ENCODE peak calls at places on chromosomes 11 and 22, in six cellular contexts. One of them, this sample, is unnamed. For H3K4me1, the result is how much of the 10 kb centered on the place peaks cover.

GRCh38 chr11:77126861-77127673 is 979 bp upstream of the MYO7A start:
- DNase-seq in body of pancreas: peak
- DNase-seq in HepG2: no peak
- DNase-seq in sigmoid colon: no peak
- DNase-seq in stomach: peak
- DNase-seq in IMR-90: peak
- DNase-seq in this sample: peak

GRCh38 chr11:33970984-33971466 is 79.1 kb upstream of the LMO2 start:
- DNase-seq in body of pancreas: peak
- DNase-seq in HepG2: peak
- DNase-seq in sigmoid colon: peak
- DNase-seq in stomach: peak
- DNase-seq in IMR-90: peak
- DNase-seq in this sample: no peak

GRCh38 chr11:74842967-74843366 is 94.3 kb downstream of the RNF169 start:
- DNase-seq in body of pancreas: no peak
- DNase-seq in HepG2: no peak
- DNase-seq in sigmoid colon: no peak
- DNase-seq in stomach: no peak
- DNase-seq in IMR-90: no peak
- DNase-seq in this sample: no peak

GRCh38 chr11:35105319-35106063 is 33.5 kb upstream of the CD44 start:
- DNase-seq in body of pancreas: no peak
- DNase-seq in HepG2: no peak
- DNase-seq in sigmoid colon: no peak
- DNase-seq in stomach: no peak
- DNase-seq in IMR-90: no peak
- DNase-seq in this sample: no peak

GRCh38 chr22:26196657-26197056 is 27.4 kb downstream of the SEZ6L start:
- DNase-seq in body of pancreas: no peak
- DNase-seq in HepG2: peak
- DNase-seq in sigmoid colon: no peak
- DNase-seq in stomach: no peak
- DNase-seq in IMR-90: no peak
- DNase-seq in this sample: no peak

GRCh38 chr11:62791501-62792192 is at the start of gene TMEM223:
- DNase-seq in body of pancreas: peak
- DNase-seq in HepG2: peak
- DNase-seq in sigmoid colon: peak
- DNase-seq in stomach: peak
- DNase-seq in IMR-90: peak
- DNase-seq in this sample: peak

GRCh38 chr22:21044931-21045584 is 688 bp upstream of the LRRC74B start:
- DNase-seq in body of pancreas: no peak
- DNase-seq in HepG2: no peak
- DNase-seq in sigmoid colon: no peak
- DNase-seq in stomach: no peak
- DNase-seq in IMR-90: peak
- DNase-seq in this sample: no peak

GRCh38 chr11:370087-370941 is 1.0 kb downstream of the B4GALNT4 start:
- DNase-seq in body of pancreas: no peak
- DNase-seq in HepG2: no peak
- DNase-seq in sigmoid colon: no peak
- DNase-seq in stomach: no peak
- DNase-seq in IMR-90: no peak
- DNase-seq in this sample: no peak

GRCh38 chr11:28400236-28401100 is 292.3 kb downstream of the METTL15 start:
- DNase-seq in body of pancreas: no peak
- DNase-seq in HepG2: peak
- DNase-seq in sigmoid colon: no peak
- DNase-seq in stomach: no peak
- DNase-seq in IMR-90: peak
- DNase-seq in this sample: no peak

GRCh38 chr11:34274712-34275398 is 83.0 kb downstream of the ABTB2 start:
- DNase-seq in body of pancreas: peak
- DNase-seq in HepG2: no peak
- DNase-seq in sigmoid colon: peak
- DNase-seq in stomach: peak
- DNase-seq in IMR-90: peak
- DNase-seq in this sample: peak

GRCh38 chr11:3642071-3642951 is 519 bp upstream of the ART5 start:
- DNase-seq in body of pancreas: peak
- DNase-seq in HepG2: peak
- DNase-seq in sigmoid colon: peak
- DNase-seq in stomach: peak
- DNase-seq in IMR-90: peak
- DNase-seq in this sample: peak

GRCh38 chr11:72239296-72239848 is 4.6 kb downstream of the PHOX2A start:
- DNase-seq in body of pancreas: no peak
- DNase-seq in HepG2: no peak
- DNase-seq in sigmoid colon: peak
- DNase-seq in stomach: no peak
- DNase-seq in IMR-90: peak
- DNase-seq in this sample: peak

DNA sequence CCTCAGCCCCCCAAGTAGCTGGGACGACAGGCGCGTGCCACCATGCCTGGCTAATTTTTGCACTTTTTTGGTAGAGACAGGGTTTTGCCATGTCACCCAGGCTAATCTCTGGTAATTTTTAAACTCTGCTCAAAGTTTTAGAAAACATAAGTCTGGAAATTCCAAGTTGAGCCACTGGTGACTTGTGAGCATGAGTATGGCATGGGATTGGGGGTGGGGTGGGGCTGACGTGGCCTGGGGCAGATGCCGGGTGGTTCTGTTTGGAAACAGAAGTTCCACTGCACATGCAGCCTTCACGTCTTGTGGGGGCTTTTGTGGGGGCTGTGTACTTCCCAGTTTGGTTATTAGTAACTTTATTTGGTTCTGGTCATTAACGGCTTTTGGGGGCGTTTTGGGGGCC is 67.3 kb downstream of the PTPRJ start:
- DNase-seq in body of pancreas: no peak
- DNase-seq in HepG2: no peak
- DNase-seq in sigmoid colon: no peak
- DNase-seq in stomach: no peak
- DNase-seq in IMR-90: peak
- DNase-seq in this sample: no peak
- H3K4me1 ChIP-seq in body of pancreas: under half
- H3K4me1 ChIP-seq in HepG2: under half
- H3K4me1 ChIP-seq in sigmoid colon: under half
- H3K4me1 ChIP-seq in stomach: half or more
- H3K4me1 ChIP-seq in IMR-90: under half
- H3K4me1 ChIP-seq in this sample: under half

GRCh38 chr11:47327949-47328348 is 24.6 kb downstream of the MYBPC3 start:
- DNase-seq in body of pancreas: no peak
- DNase-seq in HepG2: no peak
- DNase-seq in sigmoid colon: no peak
- DNase-seq in stomach: no peak
- DNase-seq in IMR-90: no peak
- DNase-seq in this sample: no peak
- H3K4me3 ChIP-seq in body of pancreas: no peak
- H3K4me3 ChIP-seq in HepG2: no peak
- H3K4me3 ChIP-seq in sigmoid colon: no peak
- H3K4me3 ChIP-seq in stomach: no peak
- H3K4me3 ChIP-seq in IMR-90: no peak
- H3K4me3 ChIP-seq in this sample: no peak

GRCh38 chr11:64271339-64272132 is 12.9 kb downstream of the BAD start:
- DNase-seq in body of pancreas: peak
- DNase-seq in HepG2: peak
- DNase-seq in sigmoid colon: peak
- DNase-seq in stomach: peak
- DNase-seq in IMR-90: peak
- DNase-seq in this sample: peak
- TF ChIP-seq POLR2A in body of pancreas: peak
- TF ChIP-seq POLR2A in HepG2: peak
- TF ChIP-seq POLR2A in sigmoid colon: peak
- TF ChIP-seq POLR2A in stomach: no peak
- TF ChIP-seq POLR2A in IMR-90: peak
- TF ChIP-seq POLR2A in this sample: peak

DNA sequence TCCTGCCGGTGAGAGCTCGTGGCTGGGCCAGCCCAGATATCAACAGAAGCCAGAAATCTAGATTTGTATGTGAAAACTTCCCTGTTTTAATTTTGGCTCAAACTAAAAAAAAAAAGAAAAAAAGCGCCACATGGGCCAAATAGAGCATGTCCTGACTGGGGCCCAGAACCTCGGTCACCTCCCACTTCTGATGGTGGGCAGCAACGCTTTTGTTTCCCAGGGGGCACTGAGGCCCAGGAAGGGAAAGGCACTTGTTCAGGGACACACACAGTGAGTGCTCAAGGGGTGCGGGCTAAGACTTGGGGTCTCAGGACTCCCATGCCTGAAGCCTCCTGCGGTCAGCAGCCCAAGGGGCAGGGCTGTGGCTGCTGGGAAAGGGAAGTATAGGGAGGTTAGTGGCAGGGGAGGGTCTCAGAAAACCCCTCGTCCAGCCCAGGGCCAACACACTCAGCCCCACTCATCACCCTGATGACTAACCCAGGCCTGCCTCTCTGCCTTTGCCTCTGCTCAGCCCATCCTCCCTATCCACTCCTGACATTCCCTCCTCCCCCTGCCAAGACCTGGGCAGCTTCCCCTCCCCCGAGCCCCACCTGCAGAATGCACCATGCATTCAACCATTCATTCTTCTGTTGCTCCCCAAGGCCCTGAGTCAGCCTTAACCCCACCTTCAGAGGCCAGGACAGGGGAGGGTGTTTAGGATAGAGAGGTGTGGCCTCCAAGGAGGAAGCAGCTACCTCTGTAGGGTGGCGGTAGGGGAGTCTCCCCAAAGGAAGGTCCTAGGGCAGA is 30.0 kb upstream of the TCF20 start:
- DNase-seq in body of pancreas: no peak
- DNase-seq in HepG2: no peak
- DNase-seq in sigmoid colon: no peak
- DNase-seq in stomach: peak
- DNase-seq in IMR-90: no peak
- DNase-seq in this sample: no peak
- H3K4me1 ChIP-seq in body of pancreas: under half
- H3K4me1 ChIP-seq in HepG2: half or more
- H3K4me1 ChIP-seq in sigmoid colon: under half
- H3K4me1 ChIP-seq in stomach: under half
- H3K4me1 ChIP-seq in IMR-90: under half
- H3K4me1 ChIP-seq in this sample: under half

This sample was measured in Peyer's patch.